ENCODE peak calls at places on chromosomes 4 and X, in ten cellular contexts. One of them, this sample, is unnamed.

GRCh38 chr4:53702334-53703266 is 111.3 kb upstream of the LNX1 start:
- DNase-seq in suprapubic skin: peak; percentile 86
- DNase-seq in fibroblast of lung: peak; percentile 86
- DNase-seq in esophagus squamous epithelium: no peak
- DNase-seq in HepG2: peak; percentile 63
- DNase-seq in ovary: peak; percentile 90
- DNase-seq in hepatocyte: peak; percentile 68
- DNase-seq in CD4-positive, CD25-positive, alpha-beta regulatory T cell: no peak
- DNase-seq in pancreas: peak; percentile 56
- DNase-seq in left ventricle myocardium inferior: peak; percentile 89
- DNase-seq in this sample: peak; percentile 92

GRCh38 chr4:122652379-122652778 is 31.5 kb upstream of the IL21 start:
- DNase-seq in suprapubic skin: no peak
- DNase-seq in fibroblast of lung: peak; percentile 87
- DNase-seq in esophagus squamous epithelium: no peak
- DNase-seq in HepG2: peak; percentile 14
- DNase-seq in ovary: no peak
- DNase-seq in hepatocyte: peak; percentile 52
- DNase-seq in CD4-positive, CD25-positive, alpha-beta regulatory T cell: no peak
- DNase-seq in pancreas: no peak
- DNase-seq in left ventricle myocardium inferior: no peak
- DNase-seq in this sample: no peak

GRCh38 chr4:110982486-110982885 is 359.6 kb upstream of the PITX2 start:
- DNase-seq in suprapubic skin: no peak
- DNase-seq in fibroblast of lung: no peak
- DNase-seq in esophagus squamous epithelium: no peak
- DNase-seq in HepG2: no peak
- DNase-seq in ovary: no peak
- DNase-seq in hepatocyte: no peak
- DNase-seq in CD4-positive, CD25-positive, alpha-beta regulatory T cell: no peak
- DNase-seq in pancreas: no peak
- DNase-seq in left ventricle myocardium inferior: no peak
- DNase-seq in this sample: no peak

GRCh38 chrX:154818916-154819770 is 13.9 kb upstream of the MPP1 start:
- DNase-seq in suprapubic skin: no peak
- DNase-seq in fibroblast of lung: no peak
- DNase-seq in esophagus squamous epithelium: no peak
- DNase-seq in HepG2: no peak
- DNase-seq in ovary: no peak
- DNase-seq in hepatocyte: no peak
- DNase-seq in CD4-positive, CD25-positive, alpha-beta regulatory T cell: no peak
- DNase-seq in pancreas: no peak
- DNase-seq in left ventricle myocardium inferior: no peak
- DNase-seq in this sample: no peak

GRCh38 chrX:23394421-23394820 is 59.8 kb downstream of the PTCHD1 start:
- DNase-seq in suprapubic skin: no peak
- DNase-seq in fibroblast of lung: no peak
- DNase-seq in esophagus squamous epithelium: no peak
- DNase-seq in HepG2: no peak
- DNase-seq in ovary: no peak
- DNase-seq in hepatocyte: no peak
- DNase-seq in CD4-positive, CD25-positive, alpha-beta regulatory T cell: no peak
- DNase-seq in pancreas: no peak
- DNase-seq in left ventricle myocardium inferior: no peak
- DNase-seq in this sample: no peak

GRCh38 chr4:145299380-145300076 is 119.1 kb upstream of the OTUD4 start:
- DNase-seq in suprapubic skin: no peak
- DNase-seq in fibroblast of lung: peak; percentile 11
- DNase-seq in esophagus squamous epithelium: no peak
- DNase-seq in HepG2: peak; percentile 5
- DNase-seq in ovary: no peak
- DNase-seq in hepatocyte: no peak
- DNase-seq in CD4-positive, CD25-positive, alpha-beta regulatory T cell: no peak
- DNase-seq in pancreas: no peak
- DNase-seq in left ventricle myocardium inferior: no peak
- DNase-seq in this sample: peak; percentile 89

GRCh38 chr4:123037809-123038208 is 115.4 kb upstream of the NUDT6 start:
- DNase-seq in suprapubic skin: no peak
- DNase-seq in fibroblast of lung: peak; percentile 47
- DNase-seq in esophagus squamous epithelium: no peak
- DNase-seq in HepG2: peak; percentile 84
- DNase-seq in ovary: no peak
- DNase-seq in hepatocyte: no peak
- DNase-seq in CD4-positive, CD25-positive, alpha-beta regulatory T cell: no peak
- DNase-seq in pancreas: no peak
- DNase-seq in left ventricle myocardium inferior: no peak
- DNase-seq in this sample: peak; percentile 42

GRCh38 chrX:47210661-47211425 is 7.6 kb upstream of the CDK16 start:
- DNase-seq in suprapubic skin: no peak
- DNase-seq in fibroblast of lung: no peak
- DNase-seq in esophagus squamous epithelium: no peak
- DNase-seq in HepG2: no peak
- DNase-seq in ovary: peak; percentile 21
- DNase-seq in hepatocyte: no peak
- DNase-seq in CD4-positive, CD25-positive, alpha-beta regulatory T cell: no peak
- DNase-seq in pancreas: peak; percentile 37
- DNase-seq in left ventricle myocardium inferior: no peak
- DNase-seq in this sample: no peak

GRCh38 chrX:79618280-79618679 is 251.1 kb upstream of the ITM2A start:
- DNase-seq in suprapubic skin: no peak
- DNase-seq in fibroblast of lung: no peak
- DNase-seq in esophagus squamous epithelium: no peak
- DNase-seq in HepG2: no peak
- DNase-seq in ovary: no peak
- DNase-seq in hepatocyte: no peak
- DNase-seq in CD4-positive, CD25-positive, alpha-beta regulatory T cell: no peak
- DNase-seq in pancreas: no peak
- DNase-seq in left ventricle myocardium inferior: no peak
- DNase-seq in this sample: no peak

DNA sequence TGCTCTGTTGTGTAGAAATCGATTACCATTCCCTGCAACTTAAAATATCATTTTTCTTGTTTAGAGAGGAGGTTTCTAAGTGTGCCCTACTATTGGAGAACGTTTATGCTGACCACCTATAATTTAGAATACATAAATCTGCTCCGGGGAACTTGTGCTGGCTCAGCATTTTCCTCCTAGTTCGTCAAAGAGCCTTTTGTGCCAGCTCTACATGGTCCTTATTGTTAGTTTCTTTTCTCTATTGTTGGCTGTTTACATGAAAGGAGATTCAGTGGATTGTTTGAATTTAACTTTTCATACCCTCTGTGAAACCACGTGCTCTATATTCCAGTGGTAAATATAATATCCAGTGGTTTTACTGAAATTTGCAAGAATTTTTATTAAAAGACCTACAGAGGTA is 53.4 kb upstream of the ATP8A1 start:
- DNase-seq in suprapubic skin: no peak
- DNase-seq in fibroblast of lung: no peak
- DNase-seq in esophagus squamous epithelium: no peak
- DNase-seq in HepG2: no peak
- DNase-seq in ovary: no peak
- DNase-seq in hepatocyte: no peak
- DNase-seq in CD4-positive, CD25-positive, alpha-beta regulatory T cell: no peak
- DNase-seq in pancreas: no peak
- DNase-seq in left ventricle myocardium inferior: no peak
- DNase-seq in this sample: no peak
- H3K27ac ChIP-seq in suprapubic skin: no peak overlapping the region
- H3K27ac ChIP-seq in fibroblast of lung: no peak overlapping the region
- H3K27ac ChIP-seq in esophagus squamous epithelium: no peak overlapping the region
- H3K27ac ChIP-seq in HepG2: no peak overlapping the region
- H3K27ac ChIP-seq in ovary: no peak overlapping the region
- H3K27ac ChIP-seq in hepatocyte: no peak overlapping the region
- H3K27ac ChIP-seq in CD4-positive, CD25-positive, alpha-beta regulatory T cell: no peak overlapping the region
- H3K27ac ChIP-seq in pancreas: no peak overlapping the region
- H3K27ac ChIP-seq in left ventricle myocardium inferior: no peak overlapping the region
- H3K27ac ChIP-seq in this sample: no peak overlapping the region

GRCh38 chr4:6175426-6175825 is 24.9 kb downstream of the JAKMIP1 start:
- DNase-seq in suprapubic skin: no peak
- DNase-seq in fibroblast of lung: no peak
- DNase-seq in esophagus squamous epithelium: no peak
- DNase-seq in HepG2: no peak
- DNase-seq in ovary: no peak
- DNase-seq in hepatocyte: no peak
- DNase-seq in CD4-positive, CD25-positive, alpha-beta regulatory T cell: no peak
- DNase-seq in pancreas: peak; percentile 17
- DNase-seq in left ventricle myocardium inferior: no peak
- DNase-seq in this sample: no peak

GRCh38 chr4:6179362-6179761 is 21.0 kb downstream of the JAKMIP1 start:
- DNase-seq in suprapubic skin: no peak
- DNase-seq in fibroblast of lung: no peak
- DNase-seq in esophagus squamous epithelium: no peak
- DNase-seq in HepG2: no peak
- DNase-seq in ovary: no peak
- DNase-seq in hepatocyte: no peak
- DNase-seq in CD4-positive, CD25-positive, alpha-beta regulatory T cell: no peak
- DNase-seq in pancreas: peak; percentile 7
- DNase-seq in left ventricle myocardium inferior: no peak
- DNase-seq in this sample: no peak

GRCh38 chr4:6180841-6181631 is 19.3 kb downstream of the JAKMIP1 start:
- DNase-seq in suprapubic skin: no peak
- DNase-seq in fibroblast of lung: no peak
- DNase-seq in esophagus squamous epithelium: no peak
- DNase-seq in HepG2: no peak
- DNase-seq in ovary: no peak
- DNase-seq in hepatocyte: no peak
- DNase-seq in CD4-positive, CD25-positive, alpha-beta regulatory T cell: peak; percentile 54
- DNase-seq in pancreas: peak; percentile 1
- DNase-seq in left ventricle myocardium inferior: no peak
- DNase-seq in this sample: no peak

GRCh38 chr4:6177587-6178197 is 22.7 kb downstream of the JAKMIP1 start:
- DNase-seq in suprapubic skin: no peak
- DNase-seq in fibroblast of lung: no peak
- DNase-seq in esophagus squamous epithelium: no peak
- DNase-seq in HepG2: no peak
- DNase-seq in ovary: no peak
- DNase-seq in hepatocyte: no peak
- DNase-seq in CD4-positive, CD25-positive, alpha-beta regulatory T cell: peak; percentile 45
- DNase-seq in pancreas: peak; percentile 39
- DNase-seq in left ventricle myocardium inferior: no peak
- DNase-seq in this sample: no peak

DNA sequence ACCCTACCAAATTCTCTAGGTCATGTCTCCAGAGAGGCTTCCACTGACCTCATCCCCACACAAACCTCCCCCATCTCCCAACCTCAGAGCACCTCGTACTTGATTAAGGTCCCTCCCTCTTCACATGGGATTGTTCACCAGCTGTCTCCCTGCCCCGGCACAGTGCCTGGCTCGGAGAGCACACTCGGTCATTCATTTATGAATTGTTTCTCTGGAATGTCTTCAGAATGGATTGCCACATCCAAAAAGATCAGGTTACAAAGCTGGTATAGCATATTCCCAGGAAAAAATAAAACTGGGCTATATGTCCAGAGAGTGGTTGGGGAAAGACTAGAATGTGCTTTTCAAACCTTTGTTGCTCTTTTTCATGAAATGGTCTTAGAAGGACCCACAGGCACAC is 21.6 kb downstream of the JAKMIP1 start:
- DNase-seq in suprapubic skin: no peak
- DNase-seq in fibroblast of lung: no peak
- DNase-seq in esophagus squamous epithelium: no peak
- DNase-seq in HepG2: no peak
- DNase-seq in ovary: no peak
- DNase-seq in hepatocyte: no peak
- DNase-seq in CD4-positive, CD25-positive, alpha-beta regulatory T cell: no peak
- DNase-seq in pancreas: peak; percentile 2
- DNase-seq in left ventricle myocardium inferior: no peak
- DNase-seq in this sample: no peak
- H3K4me1 ChIP-seq in suprapubic skin: no peaks in the 10 kb centered on the region
- H3K4me1 ChIP-seq in fibroblast of lung: no peaks in the 10 kb centered on the region
- H3K4me1 ChIP-seq in esophagus squamous epithelium: no peaks in the 10 kb centered on the region
- H3K4me1 ChIP-seq in HepG2: no peaks in the 10 kb centered on the region
- H3K4me1 ChIP-seq in ovary: no peaks in the 10 kb centered on the region
- H3K4me1 ChIP-seq in hepatocyte: no peaks in the 10 kb centered on the region
- H3K4me1 ChIP-seq in CD4-positive, CD25-positive, alpha-beta regulatory T cell: peaks cover 63% of the 10 kb centered on the region
- H3K4me1 ChIP-seq in pancreas: no peaks in the 10 kb centered on the region
- H3K4me1 ChIP-seq in left ventricle myocardium inferior: no peaks in the 10 kb centered on the region
- H3K4me1 ChIP-seq in this sample: no peaks in the 10 kb centered on the region

DNA sequence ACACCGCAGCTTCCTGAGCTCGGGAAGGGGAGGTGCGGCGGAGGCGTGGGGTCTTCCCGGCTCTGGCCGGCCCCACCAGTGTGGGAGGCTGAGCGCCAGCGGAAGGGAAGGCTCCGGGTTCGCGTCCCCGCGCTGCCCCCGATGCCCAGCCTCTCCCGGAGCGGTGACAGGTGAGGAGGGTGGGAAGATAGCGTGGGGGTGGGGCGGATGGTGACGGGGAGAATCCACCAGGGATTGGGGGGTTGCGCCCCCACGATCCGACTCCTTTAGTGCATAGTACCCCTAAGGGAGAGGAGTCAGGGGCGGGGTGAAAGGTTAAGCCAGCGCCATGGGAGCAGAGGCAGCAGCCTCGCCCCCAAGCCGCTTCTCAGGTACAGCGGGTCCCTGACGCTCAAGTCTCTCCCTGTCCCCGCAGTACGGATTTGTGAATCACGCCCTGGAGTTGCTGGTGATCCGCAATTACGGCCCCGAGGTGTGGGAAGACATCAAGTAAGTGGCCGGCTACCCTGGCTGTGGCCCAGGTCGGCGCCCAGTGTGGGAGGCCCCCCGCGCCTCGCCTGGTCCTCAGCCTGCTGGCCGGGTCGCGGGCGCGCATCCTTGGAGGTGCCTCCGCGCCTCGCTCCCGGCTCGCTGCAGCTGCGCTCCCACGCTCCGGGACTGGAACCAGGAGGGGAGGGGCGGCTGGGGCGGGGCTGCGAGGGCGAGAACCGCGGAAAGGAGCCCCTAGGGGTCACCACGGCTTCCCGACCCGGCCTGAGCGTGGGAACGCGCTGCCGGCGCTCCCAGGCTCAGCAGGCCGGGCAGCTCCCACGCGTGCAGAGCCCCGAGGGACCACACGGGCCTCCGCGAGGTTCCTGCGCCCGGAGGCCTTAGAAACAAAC is 791 bp downstream of the GUCY1B1 start:
- DNase-seq in suprapubic skin: peak; percentile 62
- DNase-seq in fibroblast of lung: peak; percentile 61
- DNase-seq in esophagus squamous epithelium: no peak
- DNase-seq in HepG2: no peak
- DNase-seq in ovary: peak; percentile 69
- DNase-seq in hepatocyte: peak; percentile 50
- DNase-seq in CD4-positive, CD25-positive, alpha-beta regulatory T cell: no peak
- DNase-seq in pancreas: peak; percentile 77
- DNase-seq in left ventricle myocardium inferior: peak; percentile 86
- DNase-seq in this sample: no peak
- H3K4me3 ChIP-seq in suprapubic skin: peak overlapping the region; percentile 75
- H3K4me3 ChIP-seq in fibroblast of lung: peak overlapping the region; percentile 62
- H3K4me3 ChIP-seq in esophagus squamous epithelium: peak overlapping the region; percentile 68
- H3K4me3 ChIP-seq in HepG2: no peak overlapping the region
- H3K4me3 ChIP-seq in ovary: peak overlapping the region; percentile 58
- H3K4me3 ChIP-seq in hepatocyte: peak overlapping the region; percentile 70
- H3K4me3 ChIP-seq in CD4-positive, CD25-positive, alpha-beta regulatory T cell: no peak overlapping the region
- H3K4me3 ChIP-seq in pancreas: peak overlapping the region; percentile 59
- H3K4me3 ChIP-seq in left ventricle myocardium inferior: peak overlapping the region; percentile 91
- H3K4me3 ChIP-seq in this sample: peak overlapping the region; percentile 38

DNA sequence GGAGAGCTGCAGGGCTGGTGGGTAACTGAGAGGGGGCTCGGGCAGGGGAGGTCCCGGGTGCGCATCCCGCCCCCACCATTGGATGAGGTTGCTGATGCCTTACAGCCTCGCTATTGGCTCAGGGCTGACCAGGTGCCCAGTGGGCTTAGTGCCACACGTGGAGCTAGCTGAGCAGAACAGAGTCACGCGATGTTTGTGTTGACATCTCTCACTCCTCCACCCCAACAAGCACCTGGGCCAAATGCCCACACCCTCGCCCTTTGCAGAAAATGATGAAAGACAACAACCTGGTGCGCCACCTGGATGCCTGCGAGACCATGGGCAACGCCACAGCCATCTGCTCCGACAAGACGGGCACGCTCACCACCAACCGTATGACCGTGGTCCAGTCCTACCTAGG is 31.8 kb downstream of the ATP2B3 start:
- DNase-seq in suprapubic skin: no peak
- DNase-seq in fibroblast of lung: no peak
- DNase-seq in esophagus squamous epithelium: no peak
- DNase-seq in HepG2: no peak
- DNase-seq in ovary: no peak
- DNase-seq in hepatocyte: no peak
- DNase-seq in CD4-positive, CD25-positive, alpha-beta regulatory T cell: no peak
- DNase-seq in pancreas: no peak
- DNase-seq in left ventricle myocardium inferior: no peak
- DNase-seq in this sample: no peak
- H3K27ac ChIP-seq in suprapubic skin: no peak overlapping the region
- H3K27ac ChIP-seq in fibroblast of lung: no peak overlapping the region
- H3K27ac ChIP-seq in esophagus squamous epithelium: no peak overlapping the region
- H3K27ac ChIP-seq in HepG2: no peak overlapping the region
- H3K27ac ChIP-seq in ovary: no peak overlapping the region
- H3K27ac ChIP-seq in hepatocyte: no peak overlapping the region
- H3K27ac ChIP-seq in CD4-positive, CD25-positive, alpha-beta regulatory T cell: no peak overlapping the region
- H3K27ac ChIP-seq in pancreas: no peak overlapping the region
- H3K27ac ChIP-seq in left ventricle myocardium inferior: no peak overlapping the region
- H3K27ac ChIP-seq in this sample: no peak overlapping the region

This sample was measured in SJSA1.